ENCODE peak calls at places on chromosome 19, in nine cellular contexts. F is A549; G is adipocyte; M is tibial nerve; N is neuronal stem cell; E is heart right ventricle; S is CD8-positive, alpha-beta T cell; Q is hepatocyte; O is left lung. P is an unnamed sample.

GRCh38 chr19:4801085-4801619 is 9.6 kb downstream of the FEM1A start:
- DNase-seq in F (no peak), G (no peak), M (no peak), N (no peak), E (no peak), S (no peak), Q (no peak), O (no peak), P (no peak)

GRCh38 chr19:3233831-3234230 is 9.4 kb downstream of the CELF5 start:
- DNase-seq in F (no peak), G (no peak), M (no peak), N (no peak), E (no peak), S (no peak), Q (no peak), O (no peak), P (no peak)

GRCh38 chr19:1275976-1276619 is 768 bp downstream of the FAM174C start:
- DNase-seq in F (no peak), G (no peak), M (peak; percentile 38), N (no peak), E (no peak), S (no peak), Q (no peak), O (no peak), P (no peak)

GRCh38 chr19:11203194-11204075 is 6.1 kb upstream of the KANK2 start:
- DNase-seq in F (peak; percentile 72), G (peak; percentile 81), M (peak; percentile 65), N (peak; percentile 53), E (peak; percentile 81), S (peak; percentile 24), Q (peak; percentile 79), O (peak; percentile 79), P (peak; percentile 75)

GRCh38 chr19:17026706-17027427 is at the start of gene CPAMD8:
- DNase-seq in F (no peak), G (no peak), M (no peak), N (peak; percentile 43), E (peak; percentile 39), S (no peak), Q (peak; percentile 43), O (no peak), P (no peak)

GRCh38 chr19:15575406-15575805 is 39.6 kb upstream of the CYP4F8 start:
- DNase-seq in F (no peak), G (no peak), M (no peak), N (no peak), E (no peak), S (no peak), Q (no peak), O (no peak), P (no peak)

GRCh38 chr19:8259142-8259921 is 48.8 kb downstream of the CD320 start:
- DNase-seq in F (no peak), G (no peak), M (no peak), N (no peak), E (no peak), S (no peak), Q (no peak), O (peak; percentile 27), P (no peak)

GRCh38 chr19:46299004-46299509 is 2.2 kb downstream of the HIF3A start:
- DNase-seq in F (peak; percentile 95), G (peak; percentile 98), M (peak; percentile 97), N (no peak), E (peak; percentile 98), S (no peak), Q (peak; percentile 98), O (peak; percentile 92), P (peak; percentile 99)

GRCh38 chr19:2678043-2678671 is 24.3 kb downstream of the GNG7 start:
- DNase-seq in F (no peak), G (no peak), M (no peak), N (no peak), E (no peak), S (no peak), Q (no peak), O (no peak), P (no peak)

GRCh38 chr19:55468054-55468393 is 3.5 kb upstream of the C19orf85 start:
- DNase-seq in F (no peak), G (no peak), M (no peak), N (no peak), E (peak; percentile 6), S (no peak), Q (no peak), O (no peak), P (no peak)
- H3K4me1 ChIP-seq in F (peaks cover 5% of the 10 kb centered on the region), G (peaks cover 9% of the 10 kb centered on the region), M (peaks cover 2% of the 10 kb centered on the region), N (peaks cover 24% of the 10 kb centered on the region), E (peaks cover 8% of the 10 kb centered on the region), S (peaks cover 3% of the 10 kb centered on the region), Q (peaks cover 4% of the 10 kb centered on the region), O (no peaks in the 10 kb centered on the region), P (no peaks in the 10 kb centered on the region)

GRCh38 chr19:41784337-41785239 is 11.8 kb upstream of the CEACAM3 start:
- DNase-seq in F (no peak), G (no peak), M (no peak), N (no peak), E (no peak), S (no peak), Q (no peak), O (no peak), P (no peak)

DNA sequence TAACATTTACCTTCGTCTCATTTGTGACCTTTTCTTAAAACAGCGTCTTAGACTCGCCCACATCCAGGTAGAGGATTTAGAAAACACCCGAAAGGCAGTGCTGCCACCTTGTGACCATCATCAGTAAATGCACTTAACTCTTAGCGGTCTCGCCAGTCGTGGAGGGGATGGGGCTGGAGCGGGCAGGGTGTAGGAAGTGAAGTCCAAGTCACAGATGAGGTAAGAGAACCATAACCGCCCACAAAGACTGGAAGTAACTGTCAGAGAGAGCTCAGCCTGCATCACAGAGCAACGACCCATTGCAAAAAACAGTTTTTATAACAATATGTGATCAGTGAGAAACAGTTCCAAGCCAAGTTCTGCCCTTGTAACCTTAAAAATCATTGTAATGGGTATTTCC is 10.7 kb upstream of the CEACAM3 start:
- DNase-seq in F (peak; percentile 99), G (peak; percentile 71), M (no peak), N (peak; percentile 63), E (peak; percentile 18), S (peak; percentile 63), Q (peak; percentile 84), O (peak; percentile 71), P (peak; percentile 81)
- H3K4me1 ChIP-seq in F (peaks cover 5% of the 10 kb centered on the region), G (no peaks in the 10 kb centered on the region), M (peaks cover 8% of the 10 kb centered on the region), N (no peaks in the 10 kb centered on the region), E (peaks cover 16% of the 10 kb centered on the region), S (peaks cover 13% of the 10 kb centered on the region), Q (no peaks in the 10 kb centered on the region), O (no peaks in the 10 kb centered on the region), P (peaks cover 11% of the 10 kb centered on the region)

DNA sequence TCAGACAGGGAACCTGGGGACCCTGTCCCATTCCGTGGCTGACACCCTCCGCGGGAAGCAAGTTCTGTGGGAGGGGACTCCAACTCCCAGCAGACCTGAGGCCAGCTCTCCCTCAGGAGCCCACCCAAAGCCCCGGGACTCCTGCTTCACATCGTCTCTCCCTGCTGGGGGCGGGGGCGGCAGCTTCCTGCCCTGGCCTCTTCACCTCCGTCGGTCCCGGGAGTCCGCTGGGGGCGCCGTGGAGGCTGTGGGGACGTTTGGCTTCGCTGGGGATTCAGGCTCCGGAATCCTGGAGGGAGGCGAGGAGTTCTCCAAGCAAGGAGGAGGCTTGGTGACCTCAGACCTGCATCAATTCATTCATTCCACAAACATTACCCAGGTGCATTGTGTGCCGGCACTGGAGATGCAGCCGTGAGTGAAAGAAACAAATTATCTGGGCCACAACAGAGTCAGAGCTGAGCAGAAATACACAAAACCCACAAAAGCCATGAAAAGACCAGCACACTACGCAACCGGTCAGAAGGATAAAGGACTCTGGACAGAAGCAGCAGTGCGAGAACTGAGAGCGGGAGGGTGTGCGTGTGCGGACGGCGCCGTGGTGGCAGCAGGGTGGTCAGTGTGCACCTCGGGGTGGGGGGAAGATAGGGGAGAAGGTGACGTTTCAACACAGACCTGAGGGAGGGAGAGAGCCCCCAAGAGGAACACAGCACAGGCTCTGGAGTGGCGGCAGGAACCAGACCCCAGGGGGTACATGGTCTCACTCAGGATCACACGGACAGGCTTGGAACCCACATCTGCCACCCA is 19.0 kb downstream of the EPS8L1 start:
- DNase-seq in F (no peak), G (no peak), M (no peak), N (no peak), E (no peak), S (no peak), Q (no peak), O (no peak), P (no peak)
- H3K4me1 ChIP-seq in F (no peaks in the 10 kb centered on the region), G (no peaks in the 10 kb centered on the region), M (no peaks in the 10 kb centered on the region), N (peaks cover 28% of the 10 kb centered on the region), E (peaks cover 18% of the 10 kb centered on the region), S (no peaks in the 10 kb centered on the region), Q (no peaks in the 10 kb centered on the region), O (no peaks in the 10 kb centered on the region), P (no peaks in the 10 kb centered on the region)

DNA sequence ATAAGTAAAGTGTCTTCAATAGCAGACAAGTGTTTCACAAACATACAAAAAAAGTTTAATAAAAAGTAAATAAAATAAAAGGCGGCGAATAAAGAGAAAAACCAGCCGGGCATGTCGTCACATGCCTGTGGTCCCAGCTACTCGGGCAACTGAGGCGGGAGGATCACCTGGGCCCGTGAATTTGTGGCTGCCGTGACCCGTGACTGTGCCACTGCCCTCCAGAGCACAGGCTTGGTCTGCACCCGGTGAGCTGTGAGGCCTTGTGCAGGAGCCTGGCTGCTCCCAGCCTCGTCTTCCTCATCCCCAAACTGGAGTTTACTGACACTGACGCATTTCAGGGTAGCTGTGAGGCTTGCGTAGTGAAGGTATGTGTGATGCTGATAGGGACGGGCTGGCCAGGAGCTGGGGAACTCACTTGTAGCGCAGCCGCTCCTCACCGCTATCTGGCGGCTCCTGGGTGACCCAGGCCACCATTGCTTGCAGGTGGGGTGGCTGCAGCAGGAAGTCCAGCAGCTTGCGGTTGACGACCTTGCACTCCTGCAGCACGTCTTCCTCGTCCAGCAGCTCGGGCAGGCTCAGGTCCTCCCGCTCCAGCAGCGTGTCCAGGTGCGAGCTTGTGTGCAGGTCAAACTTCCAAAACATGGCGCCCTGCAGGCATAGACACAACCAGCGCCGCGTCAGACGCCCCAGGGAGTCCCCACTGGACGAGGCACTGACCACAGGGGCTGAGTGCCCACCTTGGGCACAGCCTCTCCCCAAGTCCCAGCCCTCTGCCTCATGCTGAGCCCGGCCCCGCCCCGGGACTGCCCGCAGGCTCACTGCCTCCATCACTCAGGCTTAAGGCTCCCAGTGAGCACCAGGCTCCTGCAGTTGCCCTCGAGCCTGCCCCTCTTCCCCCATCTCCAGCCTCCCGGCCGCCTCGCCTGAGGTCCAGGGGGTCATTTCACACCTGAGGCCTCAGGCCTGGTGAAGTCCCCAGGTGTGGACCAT is 12.1 kb downstream of the PPP6R1 start:
- DNase-seq in F (no peak), G (no peak), M (no peak), N (no peak), E (no peak), S (no peak), Q (no peak), O (no peak), P (no peak)
- H3K4me1 ChIP-seq in F (peaks cover 21% of the 10 kb centered on the region), G (no peaks in the 10 kb centered on the region), M (peaks cover 18% of the 10 kb centered on the region), N (no peaks in the 10 kb centered on the region), E (peaks cover 46% of the 10 kb centered on the region), S (peaks cover 45% of the 10 kb centered on the region), Q (no peaks in the 10 kb centered on the region), O (no peaks in the 10 kb centered on the region), P (peaks cover 15% of the 10 kb centered on the region)

P was measured in colonic mucosa.